ENCODE peak calls at places on chromosomes 12 and 14, in six cellular contexts. T is A549, L is K562, M is upper lobe of left lung, U is HepG2, H is GM12878. N is an unnamed sample.

GRCh38 chr12:19222566-19222965 is 93.0 kb downstream of the PLEKHA5 start:
- ATAC-seq in T (no peak), L (no peak), M (no peak), U (no peak), H (no peak), N (no peak)

GRCh38 chr14:89408907-89409675 is 7.9 kb downstream of the FOXN3 start:
- ATAC-seq in T (no peak), L (no peak), M (no peak), U (peak), H (peak), N (no peak)

GRCh38 chr14:61350871-61351270 is 29.5 kb downstream of the PRKCH start:
- ATAC-seq in T (no peak), L (no peak), M (no peak), U (no peak), H (no peak), N (no peak)

GRCh38 chr14:78340250-78340649 is 170.1 kb downstream of the NRXN3 start:
- ATAC-seq in T (no peak), L (no peak), M (no peak), U (no peak), H (no peak), N (no peak)

GRCh38 chr14:61128382-61129167 is 147.5 kb downstream of the SLC38A6 start:
- ATAC-seq in T (no peak), L (no peak), M (no peak), U (peak), H (no peak), N (no peak)

GRCh38 chr12:16175893-16176292 is 101.6 kb downstream of the SLC15A5 start:
- ATAC-seq in T (no peak), L (no peak), M (no peak), U (no peak), H (no peak), N (peak)

GRCh38 chr12:75666980-75667359 is 155.6 kb upstream of the KRR1 start:
- ATAC-seq in T (peak), L (no peak), M (no peak), U (peak), H (no peak), N (no peak)

GRCh38 chr14:63960926-63961567 is 108.2 kb downstream of the SYNE2 start:
- ATAC-seq in T (no peak), L (no peak), M (no peak), U (no peak), H (no peak), N (no peak)

GRCh38 chr14:59358105-59358504 is 107.1 kb downstream of the GPR135 start:
- ATAC-seq in T (peak), L (peak), M (peak), U (peak), H (no peak), N (peak)

GRCh38 chr14:26896447-26896846 is 298.6 kb upstream of the NOVA1 start:
- ATAC-seq in T (no peak), L (no peak), M (peak), U (no peak), H (no peak), N (peak)

GRCh38 chr12:12482150-12482761 is 80.4 kb downstream of the DUSP16 start:
- ATAC-seq in T (no peak), L (no peak), M (no peak), U (no peak), H (no peak), N (no peak)

GRCh38 chr12:22412581-22412980 is 78.1 kb upstream of the ST8SIA1 start:
- ATAC-seq in T (no peak), L (no peak), M (no peak), U (no peak), H (no peak), N (no peak)

GRCh38 chr14:81980601-81981310 is 447.1 kb upstream of the SEL1L start:
- ATAC-seq in T (no peak), L (no peak), M (no peak), U (peak), H (no peak), N (no peak)

GRCh38 chr14:55309761-55310365 is 38.6 kb downstream of the FBXO34 start:
- ATAC-seq in T (no peak), L (no peak), M (no peak), U (no peak), H (no peak), N (no peak)

GRCh38 chr14:105760691-105761344 is 234.4 kb downstream of the TMEM121 start:
- ATAC-seq in T (peak), L (no peak), M (peak), U (no peak), H (no peak), N (no peak)

GRCh38 chr12:46430340-46430948 is 57.9 kb upstream of the SLC38A2 start:
- ATAC-seq in T (peak), L (peak), M (peak), U (peak), H (peak), N (peak)

GRCh38 chr12:131011165-131012079 is 57.7 kb downstream of the ADGRD1 start:
- ATAC-seq in T (no peak), L (no peak), M (peak), U (no peak), H (no peak), N (peak)

GRCh38 chr12:85821759-85822158 is 14.4 kb downstream of the RASSF9 start:
- ATAC-seq in T (peak), L (no peak), M (no peak), U (peak), H (no peak), N (no peak)

GRCh38 chr14:24171422-24172260 is at the start of gene REC8:
- ATAC-seq in T (no peak), L (no peak), M (peak), U (peak), H (peak), N (peak)

GRCh38 chr14:72128629-72129028 is 196.4 kb downstream of the RGS6 start:
- ATAC-seq in T (no peak), L (no peak), M (no peak), U (no peak), H (peak), N (no peak)

GRCh38 chr14:92733007-92733406 is 15.4 kb downstream of the LGMN start:
- ATAC-seq in T (no peak), L (peak), M (no peak), U (no peak), H (no peak), N (no peak)

GRCh38 chr12:93612719-93613228 is 40.3 kb downstream of the SOCS2 start:
- ATAC-seq in T (no peak), L (no peak), M (peak), U (no peak), H (no peak), N (no peak)

GRCh38 chr12:85155791-85156190 is 119.6 kb downstream of the LRRIQ1 start:
- ATAC-seq in T (peak), L (no peak), M (no peak), U (no peak), H (no peak), N (no peak)

GRCh38 chr12:70875628-70876027 is 44.9 kb downstream of the PTPRR start:
- ATAC-seq in T (no peak), L (no peak), M (no peak), U (no peak), H (no peak), N (no peak)

GRCh38 chr14:103186894-103187586 is 63.8 kb downstream of the TNFAIP2 start:
- ATAC-seq in T (no peak), L (no peak), M (no peak), U (peak), H (no peak), N (no peak)

GRCh38 chr12:2212971-2213869 is 160.4 kb downstream of the CACNA1C start:
- ATAC-seq in T (no peak), L (no peak), M (no peak), U (no peak), H (no peak), N (peak)

GRCh38 chr12:94589591-94590001 is 60.8 kb downstream of the TMCC3 start:
- ATAC-seq in T (no peak), L (no peak), M (no peak), U (no peak), H (no peak), N (no peak)

GRCh38 chr14:23361320-23361719 is 3.7 kb downstream of the EFS start:
- ATAC-seq in T (no peak), L (no peak), M (no peak), U (no peak), H (no peak), N (peak)

DNA sequence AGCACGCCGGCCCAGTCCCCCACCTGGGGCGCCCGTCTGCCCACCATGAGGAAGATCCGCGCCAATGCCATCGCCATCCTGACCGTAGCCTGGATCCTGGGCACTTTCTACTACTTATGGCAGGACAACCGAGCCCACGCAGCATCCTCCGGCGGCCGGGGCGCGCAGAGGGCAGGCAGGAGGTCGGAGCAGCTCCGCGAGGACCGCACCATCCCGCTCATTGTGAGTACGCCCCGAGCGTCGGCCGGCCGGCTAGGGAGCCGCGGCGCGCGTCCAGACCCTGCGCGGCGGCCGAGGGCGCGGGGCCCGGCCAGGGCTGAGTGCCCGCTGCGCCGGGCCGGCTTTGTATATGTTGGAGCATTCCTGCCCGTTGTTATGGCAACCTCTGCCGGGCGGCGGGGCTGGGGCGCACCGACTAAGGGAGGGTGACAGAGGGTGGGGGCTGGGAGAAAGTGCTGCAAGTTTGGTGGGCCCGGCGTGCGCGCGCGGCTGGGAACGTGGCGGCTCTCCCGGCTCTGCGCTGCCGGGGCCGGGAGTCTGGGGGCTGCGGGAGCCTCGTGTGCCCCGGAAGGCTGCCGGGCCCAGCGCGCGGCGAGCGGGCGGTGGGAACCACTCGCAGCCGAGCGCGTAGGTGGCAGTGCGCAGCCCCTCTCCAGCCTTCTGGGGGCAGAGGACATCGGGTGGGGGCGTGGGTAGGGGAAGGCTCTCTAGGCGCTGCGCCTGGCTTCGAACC is 454 bp downstream of the GALNT16 start:
- ATAC-seq in T (peak), L (no peak), M (peak), U (peak), H (peak), N (no peak)
- H3K4me3 ChIP-seq in T (peak), L (no peak), M (peak), U (peak), H (no peak), N (peak)

GRCh38 chr12:110104188-110104969 is 19.8 kb upstream of the IFT81 start:
- ATAC-seq in T (no peak), L (peak), M (peak), U (no peak), H (no peak), N (no peak)
- TF ChIP-seq POLR2A in T (no peak), L (no peak), M (no peak), U (no peak), H (no peak), N (no peak)

DNA sequence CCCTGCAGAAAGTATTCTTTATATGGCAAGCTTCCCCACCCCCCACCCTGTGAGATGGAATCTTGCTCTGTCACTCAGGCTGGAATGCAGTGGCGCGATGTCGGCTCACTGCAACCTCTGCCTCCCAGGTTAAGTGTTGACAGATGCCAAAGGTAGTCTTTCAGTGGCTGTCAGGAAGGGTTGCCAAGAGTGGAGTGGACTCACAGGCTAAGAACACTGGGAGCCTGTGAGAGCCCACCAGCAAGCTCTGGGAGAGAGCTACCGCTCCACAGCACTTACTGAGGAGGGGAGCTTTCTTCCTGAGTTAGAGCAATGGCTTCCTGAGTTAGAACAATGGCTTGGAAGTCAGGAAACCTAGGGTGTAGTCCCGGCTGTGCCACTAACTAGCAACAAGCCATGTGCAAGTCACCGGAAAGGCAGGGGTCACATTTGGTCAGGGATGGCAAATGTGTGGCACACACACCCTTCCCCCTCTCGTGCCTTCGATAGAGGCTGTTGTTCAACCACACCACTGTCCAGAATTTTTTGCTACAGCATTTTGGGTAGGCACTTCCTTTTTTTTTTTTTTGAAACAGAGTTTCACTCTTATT is 2.6 kb downstream of the RNASE1 start:
- ATAC-seq in T (no peak), L (peak), M (peak), U (peak), H (peak), N (peak)
- TF ChIP-seq EP300 in T (no peak), L (no peak), M (peak), U (no peak), H (no peak), N (no peak)

GRCh38 chr12:125185740-125186470 is 120.7 kb downstream of the AACS start:
- ATAC-seq in T (peak), L (peak), M (peak), U (peak), H (peak), N (peak)
- H3K4me3 ChIP-seq in T (peak), L (peak), M (no peak), U (peak), H (no peak), N (peak)

GRCh38 chr12:57455374-57456144 is 452 bp downstream of the INHBE start:
- ATAC-seq in T (peak), L (peak), M (no peak), U (peak), H (no peak), N (no peak)
- TF ChIP-seq POLR2A in T (no peak), L (no peak), M (no peak), U (peak), H (no peak), N (no peak)

DNA sequence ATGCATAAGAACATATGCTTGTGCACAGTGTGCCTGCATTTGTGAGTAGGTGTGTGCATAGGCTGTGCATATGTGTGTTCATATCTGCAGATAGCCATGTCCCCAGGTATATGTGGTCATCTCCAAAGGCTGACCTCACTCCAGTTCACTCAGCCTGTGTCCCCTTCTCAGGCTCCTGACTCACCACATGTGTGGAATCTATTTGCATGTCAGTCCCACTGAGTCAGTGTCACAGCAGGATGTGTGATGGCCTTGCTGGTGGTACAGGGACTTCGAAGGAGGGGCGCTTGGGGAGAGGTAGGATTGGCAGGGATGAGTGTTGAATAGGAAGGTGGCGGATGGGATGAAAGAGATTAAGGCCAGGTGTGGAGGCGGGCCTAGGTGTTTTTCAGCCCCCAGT is 35.5 kb downstream of the KRT80 start:
- ATAC-seq in T (no peak), L (no peak), M (no peak), U (no peak), H (no peak), N (no peak)
- TF ChIP-seq EP300 in T (no peak), L (no peak), M (no peak), U (no peak), H (no peak), N (no peak)

GRCh38 chr12:33437598-33437997 is 2.0 kb downstream of the SYT10 start:
- ATAC-seq in T (no peak), L (peak), M (no peak), U (no peak), H (no peak), N (no peak)

GRCh38 chr12:33439587-33440011 is at the start of gene SYT10:
- ATAC-seq in T (peak), L (peak), M (peak), U (no peak), H (no peak), N (no peak)

GRCh38 chr12:33440477-33440876 is 858 bp upstream of the SYT10 start:
- ATAC-seq in T (no peak), L (no peak), M (no peak), U (no peak), H (no peak), N (no peak)

GRCh38 chr12:33438025-33438772 is 1.4 kb downstream of the SYT10 start:
- ATAC-seq in T (no peak), L (peak), M (no peak), U (no peak), H (no peak), N (no peak)

GRCh38 chr12:33438890-33439586 is 581 bp downstream of the SYT10 start:
- ATAC-seq in T (peak), L (peak), M (peak), U (no peak), H (no peak), N (no peak)
- H3K4me3 ChIP-seq in T (peak), L (peak), M (peak), U (no peak), H (no peak), N (peak)

N was measured in gastroesophageal sphincter.